ENCODE peak calls at places on chromosome 7, in seven cellular contexts. L is neuronal stem cell; Q is CD8-positive, alpha-beta T cell; T is body of pancreas; K is spleen; E is A673; M is sigmoid colon. R is an unnamed sample.

GRCh38 chr7:70788276-70788675 is 343.7 kb upstream of the GALNT17 start:
- DNase-seq in L (no peak), Q (no peak), T (no peak), K (no peak), E (no peak), M (no peak), R (no peak)

GRCh38 chr7:111190804-111191203 is 99.9 kb downstream of the LRRN3 start:
- DNase-seq in L (no peak), Q (no peak), T (no peak), K (no peak), E (no peak), M (no peak), R (no peak)

GRCh38 chr7:83413425-83413824 is 235.5 kb downstream of the SEMA3E start:
- DNase-seq in L (no peak), Q (no peak), T (no peak), K (no peak), E (no peak), M (no peak), R (no peak)

GRCh38 chr7:105352922-105353668 is 35.6 kb downstream of the SRPK2 start:
- DNase-seq in L (no peak), Q (no peak), T (no peak), K (no peak), E (no peak), M (no peak), R (no peak)

GRCh38 chr7:157238087-157238486 is 98.7 kb upstream of the DNAJB6 start:
- DNase-seq in L (no peak), Q (no peak), T (no peak), K (no peak), E (no peak), M (no peak), R (no peak)

GRCh38 chr7:121558288-121558687 is 162.2 kb upstream of the FAM3C start:
- DNase-seq in L (peak), Q (no peak), T (no peak), K (no peak), E (peak), M (no peak), R (no peak)

GRCh38 chr7:155763721-155764431 is 48.4 kb downstream of the SHH start:
- DNase-seq in L (no peak), Q (peak), T (peak), K (peak), E (peak), M (no peak), R (no peak)

GRCh38 chr7:43004076-43004475 is 71.9 kb downstream of the MRPL32 start:
- DNase-seq in L (no peak), Q (no peak), T (no peak), K (no peak), E (peak), M (no peak), R (no peak)

GRCh38 chr7:78345979-78346378 is 547.4 kb downstream of the PHTF2 start:
- DNase-seq in L (no peak), Q (no peak), T (peak), K (no peak), E (no peak), M (no peak), R (no peak)

GRCh38 chr7:79984210-79984609 is 150.4 kb upstream of the GNAI1 start:
- DNase-seq in L (no peak), Q (no peak), T (no peak), K (no peak), E (no peak), M (no peak), R (no peak)

GRCh38 chr7:47154781-47155180 is 427.1 kb downstream of the TNS3 start:
- DNase-seq in L (no peak), Q (no peak), T (no peak), K (no peak), E (no peak), M (no peak), R (no peak)

GRCh38 chr7:117248810-117249209 is 74.0 kb downstream of the WNT2 start:
- DNase-seq in L (no peak), Q (no peak), T (no peak), K (no peak), E (no peak), M (no peak), R (peak)

GRCh38 chr7:44674381-44674780 is 68.0 kb downstream of the OGDH start:
- DNase-seq in L (no peak), Q (no peak), T (no peak), K (peak), E (no peak), M (no peak), R (no peak)

GRCh38 chr7:107167483-107168232 is 1.1 kb upstream of the HBP1 start:
- DNase-seq in L (peak), Q (no peak), T (peak), K (no peak), E (peak), M (no peak), R (peak)

GRCh38 chr7:113629244-113629643 is 289.6 kb downstream of the PPP1R3A start:
- DNase-seq in L (no peak), Q (no peak), T (no peak), K (no peak), E (no peak), M (no peak), R (no peak)

GRCh38 chr7:143447500-143447899 is 4.2 kb downstream of the TAS2R60 start:
- DNase-seq in L (peak), Q (no peak), T (no peak), K (no peak), E (no peak), M (no peak), R (no peak)

GRCh38 chr7:83130623-83131545 is 31.8 kb downstream of the PCLO start:
- DNase-seq in L (no peak), Q (no peak), T (peak), K (no peak), E (no peak), M (no peak), R (no peak)

GRCh38 chr7:135704074-135704473 is 23.9 kb downstream of the SLC13A4 start:
- DNase-seq in L (no peak), Q (no peak), T (no peak), K (no peak), E (peak), M (no peak), R (no peak)

GRCh38 chr7:108335264-108335918 is 120.8 kb downstream of the NRCAM start:
- DNase-seq in L (no peak), Q (no peak), T (peak), K (no peak), E (peak), M (no peak), R (no peak)

GRCh38 chr7:31054608-31055273 is 2.6 kb downstream of the ADCYAP1R1 start:
- DNase-seq in L (no peak), Q (no peak), T (no peak), K (no peak), E (no peak), M (no peak), R (no peak)

GRCh38 chr7:98105942-98106544 is 619 bp upstream of the LMTK2 start:
- DNase-seq in L (no peak), Q (no peak), T (no peak), K (peak), E (no peak), M (peak), R (no peak)

GRCh38 chr7:152974577-152974976 is 215.0 kb downstream of the ACTR3B start:
- DNase-seq in L (no peak), Q (no peak), T (no peak), K (no peak), E (no peak), M (no peak), R (no peak)

GRCh38 chr7:44368455-44368854 is 43.1 kb upstream of the CAMK2B start:
- DNase-seq in L (no peak), Q (no peak), T (no peak), K (no peak), E (no peak), M (no peak), R (no peak)

GRCh38 chr7:40598915-40599314 is 464.1 kb downstream of the SUGCT start:
- DNase-seq in L (no peak), Q (no peak), T (no peak), K (no peak), E (no peak), M (no peak), R (no peak)

GRCh38 chr7:158585721-158586498 is 1.7 kb downstream of the PTPRN2 start:
- DNase-seq in L (no peak), Q (no peak), T (peak), K (peak), E (no peak), M (no peak), R (no peak)

GRCh38 chr7:44969049-44969700 is 9.6 kb downstream of the MYO1G start:
- DNase-seq in L (no peak), Q (no peak), T (no peak), K (peak), E (no peak), M (peak), R (no peak)

GRCh38 chr7:114508096-114508495 is 93.5 kb downstream of the FOXP2 start:
- DNase-seq in L (no peak), Q (no peak), T (no peak), K (no peak), E (no peak), M (no peak), R (no peak)

GRCh38 chr7:71710442-71710841 is 578.5 kb downstream of the GALNT17 start:
- DNase-seq in L (no peak), Q (no peak), T (peak), K (no peak), E (no peak), M (no peak), R (no peak)

GRCh38 chr7:123026251-123026650 is 30.8 kb upstream of the TAS2R16 start:
- DNase-seq in L (no peak), Q (no peak), T (no peak), K (no peak), E (no peak), M (no peak), R (no peak)

GRCh38 chr7:4009720-4010119 is 672.4 kb upstream of the FOXK1 start:
- DNase-seq in L (no peak), Q (no peak), T (no peak), K (peak), E (no peak), M (peak), R (no peak)

GRCh38 chr7:33732462-33732861 is 172.9 kb upstream of the BMPER start:
- DNase-seq in L (no peak), Q (no peak), T (no peak), K (no peak), E (no peak), M (no peak), R (no peak)

GRCh38 chr7:87735360-87735759 is 107.2 kb downstream of the RUNDC3B start:
- DNase-seq in L (no peak), Q (no peak), T (no peak), K (no peak), E (peak), M (no peak), R (no peak)

GRCh38 chr7:51455948-51456347 is 139.3 kb upstream of the COBL start:
- DNase-seq in L (no peak), Q (no peak), T (peak), K (no peak), E (no peak), M (no peak), R (no peak)

GRCh38 chr7:24419070-24419469 is 135.1 kb downstream of the NPY start:
- DNase-seq in L (no peak), Q (no peak), T (no peak), K (no peak), E (peak), M (no peak), R (no peak)

GRCh38 chr7:14833707-14834106 is 68.8 kb downstream of the DGKB start:
- DNase-seq in L (no peak), Q (no peak), T (no peak), K (no peak), E (no peak), M (no peak), R (no peak)

GRCh38 chr7:151926336-151926712 is 29.9 kb upstream of the GALNTL5 start:
- DNase-seq in L (no peak), Q (no peak), T (no peak), K (peak), E (no peak), M (no peak), R (no peak)

GRCh38 chr7:151924508-151924907 is 31.7 kb upstream of the GALNTL5 start:
- DNase-seq in L (no peak), Q (no peak), T (no peak), K (peak), E (no peak), M (no peak), R (no peak)

GRCh38 chr7:151923097-151923876 is 33.0 kb upstream of the GALNTL5 start:
- DNase-seq in L (no peak), Q (no peak), T (peak), K (peak), E (no peak), M (peak), R (no peak)

GRCh38 chr7:151925446-151926335 is 30.6 kb upstream of the GALNTL5 start:
- DNase-seq in L (no peak), Q (no peak), T (peak), K (peak), E (peak), M (peak), R (no peak)

GRCh38 chr7:151924001-151924400 is 32.2 kb upstream of the GALNTL5 start:
- DNase-seq in L (no peak), Q (no peak), T (no peak), K (peak), E (no peak), M (no peak), R (no peak)
- H3K27ac ChIP-seq in L (no peak), Q (no peak), T (peak), K (peak), E (no peak), M (peak), R (peak)

GRCh38 chr7:48419401-48419800 is 248.1 kb downstream of the ABCA13 start:
- DNase-seq in L (no peak), Q (no peak), T (no peak), K (no peak), E (no peak), M (no peak), R (no peak)

GRCh38 chr7:48411619-48412018 is 240.4 kb downstream of the ABCA13 start:
- DNase-seq in L (no peak), Q (no peak), T (no peak), K (no peak), E (no peak), M (no peak), R (no peak)

GRCh38 chr7:48416327-48416908 is 245.2 kb downstream of the ABCA13 start:
- DNase-seq in L (no peak), Q (no peak), T (no peak), K (no peak), E (no peak), M (no peak), R (no peak)

DNA sequence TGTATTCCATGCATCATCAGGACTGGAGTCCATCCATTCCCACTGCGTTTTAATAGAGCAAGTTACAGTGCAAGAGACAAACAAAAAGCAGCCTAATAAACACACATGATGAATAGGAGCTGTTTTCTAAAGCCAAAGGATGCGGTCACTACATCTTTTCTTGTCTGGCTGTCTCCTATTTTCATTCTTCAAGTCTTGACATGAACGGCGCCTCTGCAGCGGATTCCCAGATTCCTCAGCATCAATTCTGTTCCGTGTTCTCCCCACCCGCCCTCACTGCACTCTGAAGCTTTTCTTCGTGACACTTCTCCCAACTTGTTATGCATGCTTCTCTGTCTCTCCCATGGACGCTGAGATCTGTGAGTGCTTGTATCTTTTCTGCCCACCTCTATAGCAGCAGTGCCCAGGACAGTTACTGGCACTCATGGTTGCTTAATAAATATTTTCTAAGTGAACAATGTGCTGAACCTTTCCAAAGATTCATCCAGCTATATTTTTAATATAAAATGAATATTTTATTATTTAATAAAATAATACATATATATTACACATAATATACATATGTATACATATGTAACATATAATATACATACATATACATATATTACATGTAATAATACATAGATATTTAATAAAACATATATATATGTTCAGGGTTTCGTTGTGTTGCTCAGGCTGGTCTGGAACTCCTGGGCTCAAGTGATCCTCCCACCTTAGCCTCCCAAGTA is 242.9 kb downstream of the ABCA13 start:
- DNase-seq in L (no peak), Q (no peak), T (no peak), K (no peak), E (no peak), M (no peak), R (no peak)
- H3K27ac ChIP-seq in L (no peak), Q (no peak), T (no peak), K (no peak), E (no peak), M (no peak), R (no peak)

GRCh38 chr7:100093498-100093897 is 4.7 kb downstream of the COPS6 start:
- DNase-seq in L (no peak), Q (no peak), T (no peak), K (no peak), E (no peak), M (peak), R (no peak)
- H3K27ac ChIP-seq in L (no peak), Q (no peak), T (no peak), K (no peak), E (peak), M (peak), R (no peak)

GRCh38 chr7:461118-461452 is 58.6 kb downstream of the PDGFA start:
- DNase-seq in L (no peak), Q (no peak), T (no peak), K (no peak), E (no peak), M (no peak), R (no peak)

GRCh38 chr7:459584-460373 is 59.9 kb downstream of the PDGFA start:
- DNase-seq in L (no peak), Q (no peak), T (no peak), K (peak), E (no peak), M (no peak), R (no peak)

GRCh38 chr7:462173-463103 is 57.2 kb downstream of the PDGFA start:
- DNase-seq in L (no peak), Q (no peak), T (no peak), K (peak), E (no peak), M (peak), R (no peak)

GRCh38 chr7:460374-461117 is 59.1 kb downstream of the PDGFA start:
- DNase-seq in L (no peak), Q (no peak), T (no peak), K (peak), E (no peak), M (no peak), R (no peak)

GRCh38 chr7:461453-462172 is 58.0 kb downstream of the PDGFA start:
- DNase-seq in L (no peak), Q (no peak), T (no peak), K (peak), E (no peak), M (no peak), R (no peak)
- H3K27ac ChIP-seq in L (no peak), Q (no peak), T (no peak), K (peak), E (no peak), M (peak), R (no peak)

DNA sequence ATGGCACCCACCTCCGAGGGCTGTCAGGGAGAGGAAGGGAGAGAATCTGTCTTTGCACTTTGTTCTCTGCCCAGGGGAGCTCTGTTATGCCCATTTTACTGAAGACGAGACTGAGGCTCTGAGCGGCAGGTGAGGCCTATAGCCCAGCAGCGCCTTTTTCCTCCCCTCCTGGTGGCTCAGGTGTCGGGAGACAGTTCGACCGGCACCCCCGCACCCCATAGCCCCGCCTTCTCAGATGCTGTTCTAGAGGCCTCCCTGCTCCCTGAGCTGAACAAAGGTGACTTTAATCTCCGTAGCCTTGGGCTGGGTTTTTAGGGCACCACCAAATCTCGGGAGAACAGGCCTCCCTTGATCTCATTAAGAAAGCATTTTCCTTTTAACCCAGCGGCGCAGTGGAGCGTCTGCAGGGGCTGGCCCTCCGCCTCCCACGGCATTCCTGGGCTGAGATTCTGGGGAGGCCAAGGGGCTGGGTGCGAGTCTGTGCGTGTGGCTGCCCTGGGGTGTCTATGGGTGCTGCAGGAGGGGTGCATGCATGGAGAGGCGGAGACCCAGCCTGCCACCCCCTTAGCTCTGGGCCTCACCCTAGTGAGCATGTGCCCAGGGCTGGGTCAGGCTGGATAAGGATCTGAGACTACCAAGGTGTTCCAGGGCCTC is 3.3 kb downstream of the LFNG start:
- DNase-seq in L (peak), Q (no peak), T (no peak), K (no peak), E (peak), M (no peak), R (no peak)
- H3K27ac ChIP-seq in L (peak), Q (peak), T (peak), K (peak), E (no peak), M (peak), R (peak)

DNA sequence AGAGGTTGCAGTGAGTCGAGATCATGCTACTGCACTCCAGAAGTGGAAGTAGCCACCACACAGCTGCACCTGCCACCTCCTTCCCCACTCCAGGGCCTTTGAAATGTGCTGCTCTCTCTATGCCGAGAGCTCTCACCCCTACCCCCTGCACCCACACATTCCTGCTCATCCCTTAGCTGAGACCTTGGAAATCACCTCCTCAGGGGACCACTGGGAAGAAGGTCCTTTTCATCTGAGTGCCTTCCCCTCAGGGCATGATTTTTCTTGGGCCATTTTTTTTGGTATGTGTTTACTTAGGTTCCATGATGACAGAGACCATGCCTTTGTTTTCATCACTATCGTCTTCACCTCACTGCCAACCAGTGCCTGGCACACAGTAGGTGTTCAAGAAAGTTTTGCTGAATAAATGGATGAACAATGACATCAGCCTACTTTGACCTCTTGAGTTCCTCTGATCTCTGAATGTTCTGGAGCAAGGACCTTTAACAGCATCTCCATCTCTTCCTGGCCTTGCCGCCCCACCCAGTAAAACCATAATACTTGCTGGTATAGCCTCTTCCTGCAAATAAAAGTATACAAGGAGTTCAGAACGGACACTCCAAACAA is 166.6 kb upstream of the KLF14 start:
- DNase-seq in L (no peak), Q (no peak), T (no peak), K (no peak), E (no peak), M (no peak), R (no peak)
- H3K27ac ChIP-seq in L (no peak), Q (no peak), T (peak), K (peak), E (peak), M (peak), R (peak)

R was measured in caudate nucleus.